ENCODE peak calls at places on chromosomes 1 and 21, in four cellular contexts. D is fibroblast of villous mesenchyme, J is left ventricle myocardium inferior, K is thoracic aorta. F is an unnamed sample.

GRCh38 chr1:235090406-235091069 is 38.1 kb downstream of the TOMM20 start:
- DNase-seq in K (no peak), J (no peak), D (no peak), F (no peak)

GRCh38 chr1:79190074-79190473 is 183.5 kb upstream of the ADGRL4 start:
- DNase-seq in J (no peak), K (no peak), D (no peak), F (no peak)

GRCh38 chr1:16614361-16615252 is 1.2 kb upstream of the NBPF1 start:
- DNase-seq in D (no peak), J (no peak), K (no peak), F (no peak)

GRCh38 chr1:236605030-236605806 is 902 bp upstream of the HEATR1 start:
- DNase-seq in K (no peak), D (no peak), J (no peak), F (no peak)

GRCh38 chr1:153470707-153471106 is 10.3 kb upstream of the S100A7 start:
- DNase-seq in K (no peak), J (no peak), D (no peak), F (no peak)

GRCh38 chr1:29514361-29515187 is 278.3 kb downstream of the PTPRU start:
- DNase-seq in J (no peak), D (no peak), K (no peak), F (no peak)

GRCh38 chr1:2384941-2385481 is 6.3 kb downstream of the MORN1 start:
- DNase-seq in D (no peak), J (no peak), K (no peak), F (no peak)

GRCh38 chr1:43367026-43367903 is 546 bp downstream of the ELOVL1 start:
- DNase-seq in J (peak; percentile 25), K (no peak), D (no peak), F (no peak)

GRCh38 chr1:5751833-5752714 is 240.2 kb downstream of the NPHP4 start:
- DNase-seq in D (no peak), J (no peak), K (no peak), F (no peak)
- TF ChIP-seq CTCF in D (no peak), J (no peak), K (no peak), F (no peak)

GRCh38 chr21:45539796-45540600 is 2.2 kb downstream of the SLC19A1 start:
- DNase-seq in J (peak; percentile 10), K (no peak), D (no peak), F (no peak)
- H3K4me3 ChIP-seq in J (no peak overlapping the region), K (no peak overlapping the region), D (no peak overlapping the region), F (no peak overlapping the region)

DNA sequence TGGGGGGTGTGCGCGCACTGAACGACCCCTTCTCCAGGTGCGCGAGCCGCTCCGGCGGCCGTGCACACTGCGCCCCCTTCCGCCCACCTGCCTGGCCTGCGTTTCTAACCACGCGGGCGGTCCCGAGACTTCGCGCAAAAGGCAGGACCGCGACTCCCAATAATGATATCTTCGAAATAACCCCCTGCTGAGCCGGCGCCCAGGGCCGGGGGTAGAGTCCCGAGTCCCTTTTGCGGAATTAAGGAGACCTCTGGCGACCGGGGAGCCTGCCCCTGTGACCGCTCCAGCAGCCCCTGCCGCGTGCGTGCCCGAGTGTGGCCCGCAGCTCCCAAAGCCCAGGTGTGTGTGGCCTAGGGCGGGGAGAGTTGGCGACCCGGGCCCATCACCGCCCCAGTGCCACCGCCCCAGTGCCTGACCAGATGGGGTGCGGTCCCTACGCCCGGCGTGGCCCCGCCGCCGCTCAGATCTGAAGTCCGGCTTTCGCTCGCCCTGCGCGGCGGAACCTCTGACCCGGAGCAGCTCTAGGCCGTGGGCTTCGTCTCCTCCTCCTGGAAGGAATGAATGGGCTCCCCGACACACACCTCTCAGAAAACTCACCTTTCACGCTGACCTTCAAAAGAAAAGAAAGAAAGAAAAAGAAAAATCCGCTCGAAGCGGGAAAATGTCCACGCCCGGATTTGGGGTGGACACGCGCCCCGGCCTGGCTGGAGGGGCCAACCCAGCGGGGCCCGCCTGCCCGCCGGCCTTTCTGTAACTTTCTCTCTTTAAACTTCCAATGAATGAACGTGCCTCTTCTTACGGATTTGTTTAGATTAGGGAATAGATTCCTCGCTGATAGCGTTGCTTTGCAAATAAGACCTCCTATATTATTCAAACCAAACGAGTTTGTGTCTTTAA is 5.5 kb upstream of the SIM2 start:
- DNase-seq in K (no peak), J (no peak), D (no peak), F (no peak)
- TF ChIP-seq CTCF in K (no peak), J (no peak), D (no peak), F (no peak)

GRCh38 chr1:25545767-25546166 is 2.4 kb downstream of the LDLRAP1 start:
- DNase-seq in K (no peak), J (no peak), D (no peak), F (no peak)
- H3K4me3 ChIP-seq in K (peak overlapping the region; percentile 81), J (no peak overlapping the region), D (no peak overlapping the region), F (no peak overlapping the region)

DNA sequence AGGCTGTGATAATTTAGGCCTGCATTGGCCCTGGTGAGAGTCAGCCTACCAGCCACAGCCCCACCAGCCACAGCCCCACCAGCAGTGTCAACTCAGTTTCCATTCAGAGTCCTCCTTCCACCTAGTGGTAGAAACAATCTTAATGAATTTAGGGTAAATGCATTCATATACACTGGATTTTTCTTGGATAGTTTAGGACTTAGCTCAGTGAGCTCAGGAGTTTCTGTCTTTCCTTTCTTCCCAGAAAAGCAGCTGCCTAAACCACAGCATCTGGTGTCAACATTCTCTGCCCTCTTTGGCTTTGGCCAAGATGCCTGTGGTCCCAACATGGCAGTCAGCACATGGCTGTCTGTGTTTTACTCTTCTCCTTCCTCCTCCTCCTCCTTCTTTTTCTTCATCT is 94.0 kb downstream of the CLIC6 start:
- DNase-seq in J (no peak), D (peak; percentile 64), K (no peak), F (peak; percentile 60)
- TF ChIP-seq CTCF in J (no peak), D (peak; percentile 13), K (no peak), F (no peak)

GRCh38 chr1:198909973-198910372 is 271.1 kb downstream of the PTPRC start:
- DNase-seq in D (no peak), K (no peak), J (no peak), F (peak; percentile 50)

GRCh38 chr1:198908995-198909394 is 270.2 kb downstream of the PTPRC start:
- DNase-seq in K (no peak), D (peak; percentile 31), J (no peak), F (no peak)

GRCh38 chr1:198913667-198914066 is 274.8 kb downstream of the PTPRC start:
- DNase-seq in K (no peak), D (peak; percentile 85), J (peak; percentile 29), F (peak; percentile 71)

GRCh38 chr1:198912046-198912445 is 273.2 kb downstream of the PTPRC start:
- DNase-seq in J (no peak), K (no peak), D (no peak), F (no peak)

GRCh38 chr1:198910816-198911215 is 272.0 kb downstream of the PTPRC start:
- DNase-seq in D (no peak), K (no peak), J (no peak), F (no peak)
- H3K4me3 ChIP-seq in D (no peak overlapping the region), K (no peak overlapping the region), J (no peak overlapping the region), F (no peak overlapping the region)